ENCODE peak calls at places on chromosome 1, in four cellular contexts. E, V, B and H are unnamed samples.

GRCh38 chr1:240312872-240313271 is 221.2 kb downstream of the FMN2 start:
- DNase-seq in V (peak), B (peak), E (no peak), H (peak)

GRCh38 chr1:11835441-11836225 is 11.9 kb downstream of the NPPA start:
- DNase-seq in V (no peak), B (no peak), E (no peak), H (no peak)

GRCh38 chr1:150578278-150579109 is 916 bp downstream of the MCL1 start:
- DNase-seq in V (peak), E (no peak), B (peak), H (peak)

GRCh38 chr1:98210563-98210962 is 289.7 kb upstream of the DPYD start:
- DNase-seq in V (no peak), B (no peak), E (no peak), H (no peak)

GRCh38 chr1:89762431-89762800 is 58.4 kb upstream of the LRRC8D start:
- DNase-seq in B (no peak), V (no peak), E (no peak), H (no peak)

GRCh38 chr1:193558491-193559028 is 372.1 kb upstream of the B3GALT2 start:
- DNase-seq in B (no peak), V (peak), E (no peak), H (peak)

GRCh38 chr1:5770981-5771765 is 221.1 kb downstream of the NPHP4 start:
- DNase-seq in B (peak), E (no peak), V (no peak), H (no peak)

GRCh38 chr1:152479792-152480595 is 30.6 kb upstream of the LCE5A start:
- DNase-seq in B (peak), V (peak), E (no peak), H (no peak)

GRCh38 chr1:223001653-223002634 is 141.1 kb downstream of the TLR5 start:
- DNase-seq in B (peak), V (no peak), E (no peak), H (no peak)

GRCh38 chr1:201095581-201096531 is 16.4 kb downstream of the CACNA1S start:
- DNase-seq in V (no peak), E (no peak), B (no peak), H (no peak)

GRCh38 chr1:54046671-54047383 is 6.2 kb downstream of the TMEM59 start:
- DNase-seq in E (no peak), V (peak), B (no peak), H (no peak)

GRCh38 chr1:1020415-1021009 is 592 bp downstream of the AGRN start:
- DNase-seq in V (no peak), E (no peak), B (no peak), H (peak)

GRCh38 chr1:119827010-119827409 is 15.8 kb upstream of the REG4 start:
- DNase-seq in E (no peak), V (no peak), B (peak), H (no peak)

GRCh38 chr1:229897540-229897939 is 169.5 kb upstream of the GALNT2 start:
- DNase-seq in V (no peak), E (no peak), B (peak), H (no peak)

GRCh38 chr1:33324677-33325417 is 3.9 kb upstream of the A3GALT2 start:
- DNase-seq in E (no peak), V (no peak), B (no peak), H (no peak)

GRCh38 chr1:208714356-208714755 is 470.2 kb upstream of the PLXNA2 start:
- DNase-seq in B (no peak), E (no peak), V (no peak), H (no peak)

GRCh38 chr1:84365225-84366221 is 32.8 kb upstream of the DNASE2B start:
- DNase-seq in E (no peak), V (peak), B (no peak), H (peak)

GRCh38 chr1:165114022-165114888 is 242.3 kb downstream of the LMX1A start:
- DNase-seq in B (peak), V (peak), E (peak), H (peak)

GRCh38 chr1:200670215-200671118 is 760 bp upstream of the DDX59 start:
- DNase-seq in E (no peak), B (peak), V (peak), H (no peak)

GRCh38 chr1:191608367-191608766 is 549.9 kb upstream of the RGS18 start:
- DNase-seq in E (no peak), B (no peak), V (peak), H (no peak)

GRCh38 chr1:154801612-154802011 is 68.5 kb downstream of the KCNN3 start:
- DNase-seq in E (no peak), B (no peak), V (no peak), H (no peak)

GRCh38 chr1:190754769-190755168 is 277.1 kb upstream of the BRINP3 start:
- DNase-seq in E (no peak), B (no peak), V (peak), H (no peak)

GRCh38 chr1:17276568-17276967 is 27.7 kb downstream of the PADI3 start:
- DNase-seq in E (no peak), V (peak), B (no peak), H (no peak)

GRCh38 chr1:18794561-18794960 is 64.9 kb downstream of the TAS1R2 start:
- DNase-seq in E (peak), V (no peak), B (peak), H (no peak)

GRCh38 chr1:246511203-246511602 is 4.1 kb upstream of the SMYD3 start:
- DNase-seq in B (no peak), E (no peak), V (no peak), H (no peak)

GRCh38 chr1:24708938-24709337 is 36.3 kb upstream of the CLIC4 start:
- DNase-seq in B (no peak), E (no peak), V (no peak), H (no peak)

GRCh38 chr1:231606712-231607111 is 19.9 kb upstream of the DISC1 start:
- DNase-seq in E (no peak), V (peak), B (peak), H (no peak)

GRCh38 chr1:150981177-150981804 is 801 bp upstream of the ANXA9 start:
- DNase-seq in V (no peak), E (peak), B (peak), H (no peak)

GRCh38 chr1:206685256-206685748 is 597 bp downstream of the MAPKAPK2 start:
- DNase-seq in B (no peak), V (peak), E (no peak), H (peak)

GRCh38 chr1:97384294-97384952 is 536.4 kb downstream of the DPYD start:
- DNase-seq in V (peak), E (no peak), B (peak), H (peak)

GRCh38 chr1:33519240-33519884 is 46.9 kb downstream of the ZSCAN20 start:
- DNase-seq in B (no peak), V (no peak), E (no peak), H (no peak)

GRCh38 chr1:24898152-24898908 is 31.7 kb downstream of the RUNX3 start:
- DNase-seq in B (peak), V (peak), E (peak), H (peak)

GRCh38 chr1:82161651-82162238 is 361.0 kb downstream of the ADGRL2 start:
- DNase-seq in E (no peak), V (no peak), B (no peak), H (peak)

GRCh38 chr1:2545754-2546514 is 10.2 kb upstream of the TNFRSF14 start:
- DNase-seq in E (peak), V (peak), B (peak), H (peak)
- H3K18ac ChIP-seq in E (no peak), V (no peak), B (peak), H (peak)

GRCh38 chr1:110102081-110102480 is 10.2 kb upstream of the UBL4B start:
- DNase-seq in B (no peak), E (no peak), V (peak), H (no peak)

GRCh38 chr1:110097507-110098221 is 14.6 kb upstream of the UBL4B start:
- DNase-seq in V (no peak), E (no peak), B (no peak), H (no peak)

GRCh38 chr1:110100335-110100734 is 11.9 kb upstream of the UBL4B start:
- DNase-seq in B (no peak), E (no peak), V (no peak), H (no peak)

GRCh38 chr1:110094931-110095654 is 17.1 kb upstream of the UBL4B start:
- DNase-seq in B (peak), E (no peak), V (no peak), H (no peak)

GRCh38 chr1:110098222-110099026 is 13.8 kb upstream of the UBL4B start:
- DNase-seq in E (no peak), V (no peak), B (no peak), H (no peak)
- H3K18ac ChIP-seq in E (no peak), V (no peak), B (no peak), H (no peak)

GRCh38 chr1:182092336-182092735 is 30.8 kb upstream of the ZNF648 start:
- DNase-seq in E (no peak), B (no peak), V (no peak), H (no peak)

GRCh38 chr1:182091083-182091482 is 29.6 kb upstream of the ZNF648 start:
- DNase-seq in E (no peak), V (no peak), B (no peak), H (no peak)

GRCh38 chr1:182098301-182098700 is 36.8 kb upstream of the ZNF648 start:
- DNase-seq in E (no peak), V (no peak), B (no peak), H (no peak)

GRCh38 chr1:182095946-182096345 is 34.4 kb upstream of the ZNF648 start:
- DNase-seq in E (no peak), B (no peak), V (no peak), H (no peak)

GRCh38 chr1:182093781-182094180 is 32.3 kb upstream of the ZNF648 start:
- DNase-seq in V (no peak), E (no peak), B (no peak), H (no peak)
- H3K18ac ChIP-seq in V (no peak), E (no peak), B (no peak), H (no peak)

GRCh38 chr1:22643381-22643780 is at the start of gene C1QC:
- DNase-seq in E (no peak), V (no peak), B (no peak), H (no peak)
- H3K18ac ChIP-seq in E (no peak), V (no peak), B (no peak), H (no peak)

GRCh38 chr1:225750420-225750819 is 27.2 kb upstream of the SRP9 start:
- DNase-seq in B (no peak), V (no peak), E (no peak), H (no peak)
- H3K18ac ChIP-seq in B (no peak), V (no peak), E (no peak), H (no peak)

DNA sequence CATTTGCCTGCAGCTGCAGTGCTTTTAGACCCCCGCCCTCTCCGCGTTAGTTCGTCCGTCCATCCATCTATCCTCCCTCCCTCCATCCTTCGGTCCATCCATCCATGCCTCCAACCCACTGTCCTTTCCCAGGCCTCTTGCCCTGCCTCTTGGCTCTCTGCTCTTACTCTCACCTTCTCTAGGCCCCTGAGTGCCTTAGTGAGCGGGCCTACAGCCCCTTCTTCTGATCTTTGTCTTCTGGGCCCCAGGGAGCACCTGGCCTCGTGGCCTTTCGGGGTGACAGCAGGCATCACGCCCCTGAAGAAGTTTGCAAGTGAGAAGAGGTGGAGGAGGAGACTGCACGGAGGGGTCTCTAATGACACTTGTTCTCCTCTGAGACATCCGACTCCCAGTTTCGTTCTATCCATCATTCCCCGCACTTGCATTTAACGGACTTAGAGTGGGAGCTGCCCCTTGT is 842 bp downstream of the ATXN7L2 start:
- DNase-seq in V (no peak), E (peak), B (peak), H (no peak)
- H3K18ac ChIP-seq in V (peak), E (no peak), B (no peak), H (peak)

DNA sequence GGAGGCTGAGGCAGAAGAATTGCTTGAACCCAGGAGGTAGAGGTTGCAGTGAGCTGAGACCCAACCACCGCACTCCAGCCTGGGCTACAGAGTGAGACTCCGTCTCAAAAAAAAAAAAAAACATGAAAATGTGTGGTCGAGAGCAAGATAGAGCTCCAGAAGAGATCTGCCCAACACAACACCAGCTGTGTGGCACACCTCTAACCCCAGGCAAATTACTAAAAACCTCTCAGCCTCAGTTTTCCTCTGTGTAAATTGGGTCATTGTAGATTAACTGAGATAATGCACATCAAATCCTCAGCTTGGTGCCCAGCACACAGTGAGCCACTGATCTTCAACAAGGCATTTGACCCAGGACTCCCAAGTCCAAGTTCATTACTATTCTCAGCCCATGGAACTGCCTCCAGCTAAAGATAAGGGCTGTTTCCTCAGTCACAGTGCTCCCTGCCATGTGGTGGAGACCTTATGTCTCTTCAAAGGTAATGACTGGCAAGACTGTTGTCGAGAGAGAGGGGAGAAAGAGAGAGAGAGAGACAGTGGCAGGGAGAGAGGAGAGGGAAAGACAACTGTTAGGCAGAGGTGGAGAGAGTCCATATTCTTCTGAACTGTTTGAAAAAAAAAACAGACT is 58.1 kb downstream of the PTP4A2 start:
- DNase-seq in B (peak), E (no peak), V (no peak), H (no peak)
- H3K18ac ChIP-seq in B (no peak), E (no peak), V (no peak), H (no peak)

GRCh38 chr1:36328088-36328480 is 4.6 kb upstream of the EVA1B start:
- DNase-seq in V (no peak), B (no peak), E (no peak), H (no peak)
- H3K18ac ChIP-seq in V (no peak), B (no peak), E (no peak), H (no peak)

DNA sequence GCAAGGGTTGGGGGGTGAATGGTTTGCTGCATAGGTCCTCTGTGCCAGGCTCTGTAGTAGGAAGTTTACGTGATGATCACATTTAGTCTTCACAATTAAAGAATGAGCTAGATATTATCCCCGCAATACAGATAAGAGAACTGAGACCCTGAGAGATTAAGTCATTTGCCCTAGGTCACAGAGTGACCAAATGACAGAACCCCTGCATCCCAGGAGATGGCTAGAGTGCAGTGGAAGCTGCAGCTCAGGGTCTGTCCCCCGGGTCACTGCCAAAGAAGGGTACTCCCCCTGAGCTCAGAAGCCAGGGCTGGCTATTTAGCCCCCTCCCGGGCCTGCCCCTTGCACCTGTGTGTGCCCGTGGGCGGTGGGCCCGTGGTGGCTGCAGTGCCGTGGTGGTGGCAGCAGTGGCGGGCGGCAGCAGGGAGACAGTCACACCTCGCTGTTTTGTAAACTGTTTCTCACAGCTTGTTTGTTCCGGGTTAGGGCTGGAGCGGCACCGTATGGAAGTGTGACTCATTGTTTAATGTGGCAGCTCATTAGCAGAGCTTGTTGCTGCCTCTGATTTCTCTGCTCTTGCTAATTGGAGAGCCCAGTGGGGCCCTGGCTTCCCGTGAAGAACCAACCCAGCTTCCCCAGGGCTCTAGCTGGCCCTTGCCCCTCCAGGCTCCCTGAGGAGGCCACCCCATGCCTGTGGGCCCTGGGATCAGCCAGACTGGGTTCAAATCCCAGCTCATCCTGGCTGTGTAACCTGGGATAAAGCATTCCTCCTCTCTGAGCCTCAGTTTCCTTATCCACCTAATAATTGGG is 19.3 kb upstream of the FOXO6 start:
- DNase-seq in E (peak), B (peak), V (no peak), H (peak)
- H3K18ac ChIP-seq in E (no peak), B (no peak), V (no peak), H (peak)